ENCODE peak calls at places on chromosomes 3 and 15, in five cellular contexts. E is left cardiac atrium, I is ascending aorta, R is HEK293T, V is NCI-H2227 treated with DMSO at 0.1 percent for 48 hours. F is an unnamed sample.
A peak's percentile ranks its signal among the peaks of the same experiment; 100 is the strongest.

GRCh38 chr3:136350132-136350531 is 100.0 kb downstream of the PCCB start:
- DNase-seq in E (no peak), I (no peak), R (no peak), V (no peak), F (no peak)

GRCh38 chr15:41939986-41940385 is 32.4 kb downstream of the EHD4 start:
- DNase-seq in E (no peak), I (no peak), R (no peak), V (no peak), F (no peak)

GRCh38 chr15:75031773-75032302 is 8.4 kb downstream of the PPCDC start:
- DNase-seq in E (no peak), I (no peak), R (no peak), V (no peak), F (no peak)

GRCh38 chr3:41627477-41628087 is 334.3 kb downstream of the ULK4 start:
- DNase-seq in E (no peak), I (no peak), R (no peak), V (no peak), F (no peak)

GRCh38 chr15:77607894-77608261 is 24.8 kb downstream of the LINGO1 start:
- DNase-seq in E (no peak), I (no peak), R (no peak), V (no peak), F (no peak)

GRCh38 chr3:42780892-42781700 is 8.0 kb upstream of the CCDC13 start:
- DNase-seq in E (no peak), I (no peak), R (peak; percentile 65), V (peak; percentile 54), F (peak; percentile 85)

GRCh38 chr3:59052803-59053411 is 3.1 kb upstream of the CFAP20DC start:
- DNase-seq in E (no peak), I (no peak), R (peak; percentile 14), V (no peak), F (no peak)

GRCh38 chr3:120559228-120560061 is 36.7 kb upstream of the NDUFB4 start:
- DNase-seq in E (peak; percentile 61), I (peak; percentile 73), R (no peak), V (no peak), F (no peak)

GRCh38 chr15:26773485-26773877 is 615 bp upstream of the GABRB3 start:
- DNase-seq in E (no peak), I (no peak), R (peak; percentile 28), V (no peak), F (no peak)

GRCh38 chr3:196143708-196144382 is 62.0 kb upstream of the TFRC start:
- DNase-seq in E (no peak), I (no peak), R (no peak), V (no peak), F (no peak)

GRCh38 chr3:41601404-41601987 is 360.4 kb downstream of the ULK4 start:
- DNase-seq in E (no peak), I (no peak), R (no peak), V (no peak), F (no peak)

GRCh38 chr15:68258684-68259083 is 18.9 kb upstream of the FEM1B start:
- DNase-seq in E (no peak), I (peak; percentile 67), R (no peak), V (no peak), F (no peak)

GRCh38 chr3:107958151-107958550 is 132.7 kb downstream of the CD47 start:
- DNase-seq in E (no peak), I (no peak), R (no peak), V (no peak), F (no peak)

GRCh38 chr3:34016925-34017592 is 218.6 kb downstream of the PDCD6IP start:
- DNase-seq in E (no peak), I (no peak), R (no peak), V (no peak), F (no peak)

GRCh38 chr3:99641480-99641879 is 3.1 kb downstream of the COL8A1 start:
- DNase-seq in E (no peak), I (no peak), R (no peak), V (no peak), F (no peak)

GRCh38 chr15:32717290-32718081 is at the start of gene GREM1:
- DNase-seq in E (no peak), I (no peak), R (no peak), V (no peak), F (no peak)

GRCh38 chr3:184399410-184399809 is 19.6 kb downstream of the CHRD start:
- DNase-seq in E (no peak), I (no peak), R (no peak), V (no peak), F (no peak)

GRCh38 chr3:100737334-100737733 is 28.0 kb downstream of the TFG start:
- DNase-seq in E (no peak), I (no peak), R (peak; percentile 13), V (no peak), F (peak; percentile 17)

GRCh38 chr3:20182206-20182605 is 3.8 kb downstream of the SGO1 start:
- DNase-seq in E (no peak), I (no peak), R (no peak), V (no peak), F (no peak)

GRCh38 chr3:46061108-46061507 is 33.8 kb upstream of the XCR1 start:
- DNase-seq in E (no peak), I (no peak), R (no peak), V (no peak), F (no peak)

GRCh38 chr3:57706462-57706861 is 13.6 kb upstream of the DENND6A start:
- DNase-seq in E (no peak), I (no peak), R (no peak), V (no peak), F (no peak)

GRCh38 chr3:45611619-45612018 is 17.1 kb downstream of the LIMD1 start:
- DNase-seq in E (no peak), I (no peak), R (no peak), V (no peak), F (no peak)

GRCh38 chr15:76151599-76151974 is 91.8 kb downstream of the TMEM266 start:
- DNase-seq in E (no peak), I (no peak), R (no peak), V (no peak), F (no peak)

GRCh38 chr15:58985443-58985842 is 2.0 kb upstream of the RNF111 start:
- DNase-seq in E (peak; percentile 67), I (no peak), R (no peak), V (peak; percentile 38), F (no peak)

GRCh38 chr3:136305879-136306278 is 55.7 kb downstream of the PCCB start:
- DNase-seq in E (no peak), I (no peak), R (no peak), V (no peak), F (no peak)

GRCh38 chr3:153625506-153625905 is 463.5 kb downstream of the RAP2B start:
- DNase-seq in E (no peak), I (no peak), R (no peak), V (no peak), F (no peak)

GRCh38 chr3:108818404-108818803 is 4.2 kb upstream of the TRAT1 start:
- DNase-seq in E (no peak), I (no peak), R (peak; percentile 42), V (no peak), F (peak; percentile 5)

GRCh38 chr3:27345493-27345892 is 23.7 kb downstream of the NEK10 start:
- DNase-seq in E (no peak), I (no peak), R (no peak), V (no peak), F (peak; percentile 32)

GRCh38 chr15:38538328-38539007 is 26.1 kb downstream of the RASGRP1 start:
- DNase-seq in E (no peak), I (no peak), R (no peak), V (no peak), F (no peak)